ENCODE peak calls at places on chromosomes 5 and 9, in eight cellular contexts. K is A549, E is HepG2, V is SK-N-SH, X is K562, U is HL-60, Q is HCT116, D is GM12878. F is an unnamed sample.

GRCh38 chr5:33824516-33825195 is 67.1 kb downstream of the ADAMTS12 start:
- DNase-seq in K (no peak), E (no peak), V (no peak), X (no peak), U (peak), Q (no peak), D (peak), F (no peak)

GRCh38 chr9:108913391-108913790 is 20.5 kb downstream of the ELP1 start:
- DNase-seq in K (no peak), E (no peak), V (no peak), X (no peak), U (peak), Q (no peak), D (no peak), F (no peak)

GRCh38 chr5:6733411-6734242 is 20.4 kb downstream of the TENT4A start:
- DNase-seq in K (no peak), E (no peak), V (no peak), X (no peak), U (no peak), Q (no peak), D (no peak), F (no peak)

GRCh38 chr9:115359011-115359780 is 241.2 kb upstream of the TNC start:
- DNase-seq in K (no peak), E (no peak), V (no peak), X (no peak), U (no peak), Q (no peak), D (no peak), F (no peak)

GRCh38 chr9:130239741-130240241 is 25.8 kb upstream of the HMCN2 start:
- DNase-seq in K (no peak), E (no peak), V (no peak), X (no peak), U (no peak), Q (no peak), D (peak), F (no peak)

GRCh38 chr5:10734832-10735231 is 26.2 kb downstream of the DAP start:
- DNase-seq in K (no peak), E (no peak), V (no peak), X (no peak), U (no peak), Q (no peak), D (no peak), F (no peak)

GRCh38 chr5:135208555-135209494 is 174.8 kb upstream of the PITX1 start:
- DNase-seq in K (peak), E (peak), V (no peak), X (no peak), U (no peak), Q (peak), D (no peak), F (peak)

GRCh38 chr5:106127985-106128384 is 1542.8 kb downstream of the EFNA5 start:
- DNase-seq in K (no peak), E (no peak), V (no peak), X (no peak), U (no peak), Q (no peak), D (peak), F (no peak)

GRCh38 chr9:114282507-114282906 is 40.4 kb upstream of the ORM1 start:
- DNase-seq in K (no peak), E (no peak), V (no peak), X (no peak), U (no peak), Q (no peak), D (no peak), F (no peak)

GRCh38 chr9:72684615-72685014 is 163.2 kb downstream of the TMC1 start:
- DNase-seq in K (no peak), E (no peak), V (no peak), X (no peak), U (no peak), Q (no peak), D (no peak), F (no peak)

GRCh38 chr5:68264024-68264956 is 48.7 kb downstream of the PIK3R1 start:
- DNase-seq in K (no peak), E (peak), V (no peak), X (no peak), U (no peak), Q (no peak), D (no peak), F (no peak)

GRCh38 chr9:88641471-88642240 is 106.7 kb downstream of the NXNL2 start:
- DNase-seq in K (no peak), E (no peak), V (no peak), X (no peak), U (no peak), Q (no peak), D (no peak), F (no peak)

GRCh38 chr5:125331987-125332628 is 585.7 kb upstream of the ZNF608 start:
- DNase-seq in K (no peak), E (no peak), V (no peak), X (no peak), U (no peak), Q (no peak), D (no peak), F (no peak)

GRCh38 chr5:132499440-132500243 is 9.1 kb upstream of the IRF1 start:
- DNase-seq in K (no peak), E (no peak), V (no peak), X (no peak), U (no peak), Q (no peak), D (no peak), F (no peak)

GRCh38 chr9:29830815-29831214 is 2257.5 kb upstream of the C9orf72 start:
- DNase-seq in K (peak), E (peak), V (peak), X (no peak), U (no peak), Q (peak), D (no peak), F (peak)

GRCh38 chr9:124436320-124436719 is 13.9 kb upstream of the ADGRD2 start:
- DNase-seq in K (no peak), E (no peak), V (no peak), X (no peak), U (no peak), Q (no peak), D (peak), F (no peak)

GRCh38 chr5:35239911-35240610 is 9.8 kb upstream of the PRLR start:
- DNase-seq in K (no peak), E (no peak), V (no peak), X (no peak), U (no peak), Q (no peak), D (no peak), F (no peak)

GRCh38 chr5:151212361-151212899 is 11.5 kb downstream of the CCDC69 start:
- DNase-seq in K (no peak), E (no peak), V (no peak), X (no peak), U (no peak), Q (no peak), D (peak), F (no peak)

GRCh38 chr9:93827545-93828330 is 127.4 kb downstream of the BARX1 start:
- DNase-seq in K (peak), E (peak), V (peak), X (peak), U (no peak), Q (no peak), D (no peak), F (peak)

GRCh38 chr9:109254317-109254716 is 66.5 kb downstream of the EPB41L4B start:
- DNase-seq in K (no peak), E (no peak), V (no peak), X (no peak), U (no peak), Q (no peak), D (no peak), F (no peak)

GRCh38 chr9:21995652-21996275 is 1.2 kb downstream of the CDKN2B-AS1 start:
- DNase-seq in K (no peak), E (no peak), V (peak), X (no peak), U (no peak), Q (no peak), D (no peak), F (peak)

GRCh38 chr5:97501965-97502305 is 318.9 kb upstream of the RIOK2 start:
- DNase-seq in K (no peak), E (no peak), V (no peak), X (no peak), U (no peak), Q (no peak), D (no peak), F (no peak)

GRCh38 chr5:8057764-8058163 is 188.8 kb downstream of the MTRR start:
- DNase-seq in K (no peak), E (no peak), V (no peak), X (peak), U (no peak), Q (no peak), D (no peak), F (no peak)

GRCh38 chr5:129448654-129449053 is 11.4 kb upstream of the ADAMTS19 start:
- DNase-seq in K (no peak), E (no peak), V (no peak), X (no peak), U (no peak), Q (no peak), D (no peak), F (no peak)

GRCh38 chr5:54362434-54362833 is 52.1 kb upstream of the ARL15 start:
- DNase-seq in K (no peak), E (no peak), V (no peak), X (no peak), U (no peak), Q (no peak), D (no peak), F (no peak)

GRCh38 chr5:88708682-88709398 is 174.1 kb downstream of the MEF2C start:
- DNase-seq in K (no peak), E (no peak), V (no peak), X (no peak), U (no peak), Q (no peak), D (no peak), F (peak)

GRCh38 chr5:151758430-151759241 is at the start of gene ATOX1:
- DNase-seq in K (peak), E (peak), V (peak), X (peak), U (peak), Q (peak), D (peak), F (peak)

GRCh38 chr5:75558221-75558620 is 46.5 kb downstream of the POLK start:
- DNase-seq in K (no peak), E (no peak), V (no peak), X (no peak), U (no peak), Q (no peak), D (no peak), F (no peak)

GRCh38 chr5:73709536-73710129 is 83.6 kb downstream of the ARHGEF28 start:
- DNase-seq in K (no peak), E (peak), V (no peak), X (no peak), U (no peak), Q (no peak), D (no peak), F (no peak)

GRCh38 chr5:79255786-79256557 is 20.0 kb downstream of the JMY start:
- DNase-seq in K (peak), E (peak), V (peak), X (peak), U (no peak), Q (peak), D (no peak), F (peak)

GRCh38 chr5:178453224-178453623 is 137.0 kb downstream of the COL23A1 start:
- DNase-seq in K (no peak), E (no peak), V (no peak), X (peak), U (no peak), Q (no peak), D (no peak), F (no peak)

GRCh38 chr5:149605998-149606721 is 24.9 kb downstream of the ARHGEF37 start:
- DNase-seq in K (peak), E (no peak), V (no peak), X (peak), U (no peak), Q (peak), D (peak), F (no peak)

GRCh38 chr9:3576358-3576757 is 50.6 kb upstream of the RFX3 start:
- DNase-seq in K (no peak), E (no peak), V (no peak), X (no peak), U (peak), Q (no peak), D (no peak), F (no peak)
- TF ChIP-seq REST in K (no peak), E (no peak), V (no peak), X (no peak), U (no peak), Q (no peak), D (no peak), F (no peak)

GRCh38 chr9:36146666-36147065 is 10.1 kb downstream of the GLIPR2 start:
- DNase-seq in K (no peak), E (no peak), V (no peak), X (no peak), U (no peak), Q (no peak), D (no peak), F (no peak)

GRCh38 chr9:36143242-36143641 is 6.7 kb downstream of the GLIPR2 start:
- DNase-seq in K (no peak), E (no peak), V (no peak), X (no peak), U (no peak), Q (no peak), D (no peak), F (no peak)

GRCh38 chr9:36142510-36143161 is 6.1 kb downstream of the GLIPR2 start:
- DNase-seq in K (no peak), E (no peak), V (no peak), X (peak), U (no peak), Q (no peak), D (no peak), F (no peak)

GRCh38 chr9:36145970-36146369 is 9.4 kb downstream of the GLIPR2 start:
- DNase-seq in K (no peak), E (no peak), V (no peak), X (no peak), U (no peak), Q (no peak), D (no peak), F (no peak)

GRCh38 chr9:36144322-36145206 is 8.0 kb downstream of the GLIPR2 start:
- DNase-seq in K (no peak), E (peak), V (no peak), X (no peak), U (no peak), Q (no peak), D (no peak), F (no peak)
- TF ChIP-seq REST in K (no peak), E (no peak), V (no peak), X (no peak), U (no peak), Q (no peak), D (no peak), F (no peak)

GRCh38 chr9:127104465-127105311 is 17.7 kb downstream of the ANGPTL2 start:
- DNase-seq in K (no peak), E (no peak), V (peak), X (no peak), U (no peak), Q (no peak), D (no peak), F (peak)
- TF ChIP-seq REST in K (no peak), E (no peak), V (no peak), X (no peak), U (no peak), Q (no peak), D (no peak), F (no peak)

DNA sequence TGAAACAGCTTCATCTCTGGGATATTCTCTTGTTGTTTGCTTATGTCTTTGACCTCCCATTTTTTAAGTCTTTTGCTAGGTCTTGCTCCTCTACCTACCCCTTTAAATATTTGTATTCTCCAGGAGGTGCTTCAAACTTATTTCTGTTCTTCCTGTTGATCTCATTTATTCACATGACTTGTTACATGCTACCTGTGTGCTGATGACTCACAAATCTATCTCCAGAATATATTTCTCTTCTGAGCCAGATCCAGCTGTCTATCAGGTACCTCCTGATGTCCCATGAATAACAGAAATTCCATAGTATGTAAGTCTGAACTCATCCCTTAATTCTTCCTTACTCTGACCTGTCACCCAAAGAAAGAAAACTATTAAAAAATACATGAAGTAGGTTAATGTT is 11.0 kb downstream of the NIPBL start:
- DNase-seq in K (no peak), E (no peak), V (no peak), X (no peak), U (no peak), Q (no peak), D (no peak), F (no peak)
- TF ChIP-seq REST in K (no peak), E (no peak), V (no peak), X (no peak), U (no peak), Q (no peak), D (no peak), F (no peak)

GRCh38 chr5:15203376-15203775 is 296.6 kb upstream of the FBXL7 start:
- DNase-seq in K (no peak), E (no peak), V (no peak), X (no peak), U (no peak), Q (no peak), D (no peak), F (no peak)
- TF ChIP-seq REST in K (no peak), E (no peak), V (no peak), X (no peak), U (no peak), Q (no peak), D (no peak), F (no peak)

GRCh38 chr9:128360826-128361225 is 10.3 kb upstream of the URM1 start:
- DNase-seq in K (no peak), E (no peak), V (no peak), X (peak), U (no peak), Q (no peak), D (no peak), F (no peak)

GRCh38 chr9:128362774-128363173 is 8.4 kb upstream of the URM1 start:
- DNase-seq in K (no peak), E (no peak), V (no peak), X (no peak), U (no peak), Q (no peak), D (no peak), F (no peak)

GRCh38 chr9:128358861-128359260 is 12.3 kb upstream of the URM1 start:
- DNase-seq in K (no peak), E (no peak), V (no peak), X (no peak), U (no peak), Q (no peak), D (no peak), F (no peak)

GRCh38 chr9:128361296-128361980 is 9.7 kb upstream of the URM1 start:
- DNase-seq in K (no peak), E (no peak), V (no peak), X (no peak), U (no peak), Q (no peak), D (no peak), F (no peak)

DNA sequence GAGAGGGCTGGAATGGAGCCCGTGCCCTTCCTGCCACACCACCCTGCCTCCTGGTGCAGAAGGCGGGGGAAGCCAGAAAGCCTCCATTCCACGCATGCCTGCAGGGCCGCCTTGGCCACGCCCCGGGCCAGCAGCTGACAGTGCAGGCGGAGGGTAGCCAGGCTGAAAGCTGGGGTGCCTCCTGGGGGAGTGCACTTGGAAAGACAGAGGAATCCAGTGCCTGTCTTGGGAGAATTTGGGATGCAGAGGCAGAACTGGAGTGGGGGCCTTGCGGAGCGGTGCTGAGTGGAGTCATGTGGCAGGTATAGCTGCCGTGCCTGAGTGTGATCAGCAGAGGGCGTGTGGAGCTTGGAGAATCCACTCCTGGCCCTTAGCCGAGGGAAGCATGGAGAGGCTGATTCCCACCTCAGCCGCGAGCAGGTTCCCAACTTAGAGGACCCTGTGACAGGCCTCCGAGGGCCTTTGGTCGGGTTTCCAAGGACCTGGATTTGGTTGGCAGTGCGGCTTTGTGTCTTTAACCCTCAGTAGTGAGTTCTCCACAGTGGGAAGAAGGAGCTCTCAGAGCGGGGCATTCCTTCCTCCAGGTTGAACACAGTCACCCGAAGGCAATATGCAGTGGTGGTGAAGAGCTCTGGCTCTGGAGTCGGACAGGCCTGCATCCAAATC is 9.1 kb upstream of the URM1 start:
- DNase-seq in K (peak), E (peak), V (peak), X (peak), U (peak), Q (peak), D (no peak), F (peak)
- TF ChIP-seq REST in K (no peak), E (no peak), V (no peak), X (no peak), U (no peak), Q (no peak), D (no peak), F (no peak)

GRCh38 chr5:83177803-83178202 is 100.5 kb downstream of the XRCC4 start:
- DNase-seq in K (no peak), E (no peak), V (no peak), X (no peak), U (no peak), Q (no peak), D (no peak), F (no peak)

GRCh38 chr5:83184534-83184933 is 107.2 kb downstream of the XRCC4 start:
- DNase-seq in K (no peak), E (no peak), V (no peak), X (no peak), U (no peak), Q (no peak), D (no peak), F (no peak)

GRCh38 chr5:83179966-83180365 is 102.6 kb downstream of the XRCC4 start:
- DNase-seq in K (no peak), E (no peak), V (no peak), X (no peak), U (no peak), Q (no peak), D (no peak), F (no peak)
- TF ChIP-seq REST in K (no peak), E (no peak), V (no peak), X (no peak), U (no peak), Q (no peak), D (no peak), F (no peak)

DNA sequence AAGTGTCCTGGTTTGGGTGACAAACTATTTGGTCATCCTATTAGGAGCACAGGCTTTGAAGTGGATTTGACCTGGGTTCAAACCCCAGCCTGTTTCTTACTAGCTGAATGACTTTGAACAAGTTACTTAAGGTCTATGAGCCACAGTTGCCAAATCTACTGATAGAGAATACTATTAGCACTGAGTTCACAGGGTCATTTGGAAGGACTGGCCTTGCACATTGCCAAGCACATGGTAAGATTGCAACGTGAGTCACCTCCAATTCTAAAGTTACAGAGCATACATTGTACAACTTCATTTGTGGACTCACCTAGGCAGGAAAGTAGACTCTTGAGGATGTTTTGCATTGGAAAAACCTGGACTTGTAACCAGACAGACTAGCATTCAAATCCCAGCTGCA is 38.9 kb downstream of the MFAP3 start:
- DNase-seq in K (no peak), E (no peak), V (no peak), X (no peak), U (no peak), Q (no peak), D (no peak), F (no peak)
- TF ChIP-seq REST in K (no peak), E (no peak), V (no peak), X (no peak), U (no peak), Q (no peak), D (no peak), F (no peak)

GRCh38 chr9:77417570-77417969 is 230.6 kb downstream of the GNA14 start:
- DNase-seq in K (no peak), E (no peak), V (no peak), X (no peak), U (peak), Q (no peak), D (no peak), F (no peak)
- TF ChIP-seq REST in K (no peak), E (no peak), V (no peak), X (no peak), U (no peak), Q (no peak), D (no peak), F (no peak)

F was measured in GM23338.